ENCODE peak calls at places on chromosomes 6 and 20, in eight cellular contexts. W is transverse colon; L is AG09309; H is cardiac fibroblast; T is activated CD8-positive, alpha-beta T cell treated with anti-CD3 and anti-CD28 coated beads for 36 hours; B is GM23338; D is hepatocyte; A is PC-3. P is an unnamed sample.

GRCh38 chr6:87164004-87164403 is 8.6 kb downstream of the ZNF292 start:
- DNase-seq in W (no peak), L (no peak), H (no peak), T (no peak), B (no peak), D (no peak), A (no peak), P (no peak)

GRCh38 chr6:93684339-93684738 is 265.0 kb upstream of the EPHA7 start:
- DNase-seq in W (peak), L (no peak), H (peak), T (no peak), B (no peak), D (peak), A (peak), P (peak)

GRCh38 chr6:7542065-7542877 is 800 bp downstream of the DSP start:
- DNase-seq in W (peak), L (no peak), H (no peak), T (peak), B (peak), D (peak), A (peak), P (peak)

GRCh38 chr20:63194007-63194820 is 21.7 kb downstream of the YTHDF1 start:
- DNase-seq in W (no peak), L (no peak), H (no peak), T (no peak), B (no peak), D (no peak), A (no peak), P (no peak)

GRCh38 chr6:68778356-68779020 is 143.4 kb downstream of the ADGRB3 start:
- DNase-seq in W (no peak), L (no peak), H (peak), T (no peak), B (peak), D (peak), A (peak), P (peak)

GRCh38 chr6:43740961-43741764 is 28.8 kb upstream of the VEGFA start:
- DNase-seq in W (no peak), L (no peak), H (no peak), T (no peak), B (no peak), D (no peak), A (no peak), P (no peak)

GRCh38 chr6:105740946-105741605 is 338.2 kb upstream of the PREP start:
- DNase-seq in W (no peak), L (peak), H (peak), T (no peak), B (no peak), D (no peak), A (no peak), P (no peak)

GRCh38 chr6:44254201-44254956 is 2.9 kb downstream of the SLC35B2 start:
- DNase-seq in W (no peak), L (no peak), H (no peak), T (peak), B (no peak), D (no peak), A (no peak), P (no peak)

GRCh38 chr6:1105833-1106400 is 206.0 kb upstream of the FOXQ1 start:
- DNase-seq in W (no peak), L (no peak), H (no peak), T (no peak), B (no peak), D (no peak), A (no peak), P (no peak)
- TF ChIP-seq CTCF in W (no peak), L (no peak), H (no peak), T (no peak), B (no peak), D (no peak), A (no peak), P (no peak)

GRCh38 chr6:152118678-152119077 is 311.2 kb downstream of the ESR1 start:
- DNase-seq in W (no peak), L (no peak), H (peak), T (no peak), B (no peak), D (no peak), A (peak), P (no peak)
- TF ChIP-seq CTCF in W (no peak), L (no peak), H (no peak), T (no peak), B (no peak), D (no peak), A (no peak), P (no peak)

DNA sequence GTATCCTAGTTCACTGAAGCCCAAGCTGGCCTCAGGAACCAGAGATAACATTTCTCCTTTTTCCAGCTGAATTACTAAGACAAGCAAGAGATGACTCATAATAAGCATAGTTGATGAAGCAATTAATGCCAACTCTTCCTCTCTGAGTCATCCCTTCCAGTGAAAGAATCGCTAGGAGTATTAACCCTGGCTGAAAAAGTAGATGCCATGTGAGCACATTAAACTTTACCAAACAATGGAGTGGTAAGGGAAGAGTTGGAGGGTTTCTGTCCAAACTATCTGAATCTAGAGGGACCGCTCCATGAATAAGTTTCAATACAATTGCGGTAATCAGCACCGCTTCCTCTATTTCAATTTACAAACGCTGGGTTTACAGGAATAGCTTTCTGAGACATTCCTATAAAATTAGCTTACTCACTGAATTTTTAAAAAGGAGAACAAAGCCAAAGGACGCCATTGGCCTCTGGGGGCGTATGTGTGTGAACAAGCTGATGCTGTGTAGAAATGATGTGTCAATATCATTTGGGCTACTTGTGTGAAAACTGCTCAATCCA is 48.3 kb downstream of the ATXN1 start:
- DNase-seq in W (peak), L (peak), H (peak), T (peak), B (peak), D (peak), A (peak), P (peak)
- TF ChIP-seq CTCF in W (no peak), L (peak), H (peak), T (peak), B (peak), D (peak), A (peak), P (no peak)

DNA sequence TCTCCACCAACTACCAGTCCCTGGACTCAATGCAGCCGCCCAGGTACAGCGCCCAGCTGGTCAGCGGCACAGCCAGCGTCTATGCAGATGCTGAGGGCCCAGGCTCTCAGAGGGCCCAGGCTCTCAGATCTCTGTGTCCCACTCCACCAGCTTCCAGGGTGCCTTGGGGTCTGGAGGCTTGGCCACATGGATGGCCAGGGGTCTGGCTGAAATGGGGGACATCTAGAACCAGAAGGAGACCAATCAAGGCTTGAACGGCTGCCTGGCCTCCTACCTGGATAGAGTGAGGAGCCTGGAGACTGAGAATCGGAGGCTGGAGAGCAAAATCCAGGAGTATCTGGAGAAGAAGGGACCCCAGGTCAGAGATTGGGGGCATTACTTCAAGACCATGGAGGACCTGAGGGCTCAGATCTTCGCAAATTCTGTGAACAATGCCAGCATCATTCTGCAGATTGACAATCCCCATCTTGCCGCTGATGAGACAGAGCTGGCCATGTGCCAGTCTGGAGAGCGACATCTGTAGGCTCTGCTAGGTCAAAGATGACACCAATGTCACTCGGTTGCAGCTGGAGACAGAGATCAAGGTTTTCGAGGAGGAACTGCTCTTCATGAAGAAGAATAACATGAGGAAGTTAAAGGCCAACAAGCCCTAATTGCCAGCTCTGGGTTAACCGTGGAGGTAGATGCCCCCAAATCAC is 44.1 kb upstream of the GRM4 start:
- DNase-seq in W (peak), L (no peak), H (no peak), T (peak), B (no peak), D (no peak), A (no peak), P (no peak)
- TF ChIP-seq CTCF in W (no peak), L (no peak), H (no peak), T (no peak), B (no peak), D (no peak), A (no peak), P (no peak)

GRCh38 chr6:148678682-148679081 is 68.1 kb upstream of the UST start:
- DNase-seq in W (no peak), L (no peak), H (no peak), T (no peak), B (no peak), D (no peak), A (no peak), P (no peak)
- TF ChIP-seq CTCF in W (no peak), L (no peak), H (no peak), T (no peak), B (no peak), D (no peak), A (no peak), P (no peak)

DNA sequence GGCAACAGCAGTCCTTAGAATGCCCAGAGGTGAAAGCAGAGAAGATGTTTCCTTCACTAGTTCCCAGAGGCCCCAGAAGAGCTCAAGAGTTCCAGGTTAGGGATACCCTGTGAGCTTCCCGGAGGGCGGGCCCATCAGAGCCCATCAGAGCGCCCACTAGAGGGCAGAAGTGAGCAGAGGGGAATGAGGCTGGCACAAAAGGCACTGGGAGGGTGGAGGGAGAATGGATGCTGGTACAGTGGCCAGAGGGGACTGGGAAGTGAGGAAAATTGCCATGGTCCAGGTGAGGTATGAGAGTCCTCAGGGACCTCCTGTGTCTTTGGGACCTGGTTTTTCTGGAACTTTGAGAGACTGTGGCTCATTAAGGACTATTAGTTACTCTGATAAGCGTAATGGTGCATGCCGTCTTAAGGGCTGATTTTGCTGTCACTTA is 57.3 kb downstream of the LINC00237 start:
- DNase-seq in W (peak), L (no peak), H (peak), T (peak), B (peak), D (no peak), A (peak), P (peak)
- TF ChIP-seq CTCF in W (peak), L (peak), H (peak), T (peak), B (peak), D (peak), A (peak), P (no peak)

GRCh38 chr6:139891471-139891870 is 517.0 kb upstream of the CITED2 start:
- DNase-seq in W (no peak), L (no peak), H (peak), T (no peak), B (no peak), D (no peak), A (no peak), P (no peak)

GRCh38 chr6:139894271-139894670 is 519.8 kb upstream of the CITED2 start:
- DNase-seq in W (no peak), L (no peak), H (no peak), T (no peak), B (no peak), D (no peak), A (no peak), P (no peak)

GRCh38 chr6:139895205-139895793 is 520.9 kb upstream of the CITED2 start:
- DNase-seq in W (no peak), L (no peak), H (peak), T (no peak), B (no peak), D (no peak), A (peak), P (no peak)
- TF ChIP-seq CTCF in W (no peak), L (no peak), H (peak), T (no peak), B (peak), D (peak), A (peak), P (no peak)

DNA sequence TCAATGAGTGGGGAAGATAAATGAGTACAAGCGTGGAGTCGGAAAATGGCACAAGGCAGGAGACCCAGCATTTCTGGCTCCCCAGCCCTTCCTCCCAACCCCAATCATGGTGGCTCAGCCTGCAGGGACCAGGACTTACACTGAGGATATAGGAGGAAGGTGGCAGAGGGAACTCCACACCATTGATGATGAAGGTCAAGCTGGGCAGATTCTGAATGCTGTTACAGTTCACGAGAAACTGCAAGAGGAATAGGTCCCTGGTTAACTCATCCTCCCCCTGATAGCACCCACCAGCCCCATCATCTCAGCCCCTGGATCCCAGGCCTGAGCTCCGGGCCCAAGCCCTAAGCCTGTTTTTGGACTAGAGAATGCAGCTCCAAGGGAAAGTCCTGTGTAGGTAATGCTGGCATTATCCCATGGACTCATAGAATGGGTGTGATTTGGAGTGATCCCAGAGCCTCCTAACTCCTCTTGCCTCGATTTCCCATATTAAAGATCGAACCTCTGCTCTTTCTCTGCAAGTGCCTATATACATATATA is 2.3 kb upstream of the TFEB start:
- DNase-seq in W (no peak), L (no peak), H (no peak), T (no peak), B (no peak), D (no peak), A (no peak), P (no peak)
- TF ChIP-seq CTCF in W (no peak), L (no peak), H (no peak), T (no peak), B (no peak), D (no peak), A (no peak), P (no peak)

GRCh38 chr6:85593438-85594196 is at the start of gene SNX14:
- DNase-seq in W (peak), L (peak), H (peak), T (peak), B (peak), D (peak), A (peak), P (peak)
- TF ChIP-seq CTCF in W (no peak), L (no peak), H (no peak), T (no peak), B (no peak), D (no peak), A (no peak), P (no peak)